ENCODE peak calls at places on chromosomes 7 and 10, in five cellular contexts. K is progenitor cell of endocrine pancreas, H is heart left ventricle, L is fibroblast of pulmonary artery, X is Peyer's patch. G is an unnamed sample.

GRCh38 chr7:149238051-149238450 is 1.4 kb upstream of the ZNF212 start:
- DNase-seq in X (no peak), L (no peak), H (no peak), K (no peak), G (no peak)

GRCh38 chr7:81721428-81721827 is 48.4 kb downstream of the HGF start:
- DNase-seq in L (peak), H (no peak), X (no peak), K (no peak), G (no peak)

GRCh38 chr7:8931906-8932646 is 498.7 kb downstream of the NXPH1 start:
- DNase-seq in L (no peak), K (no peak), X (no peak), H (no peak), G (no peak)

GRCh38 chr7:144830024-144830785 is 5.6 kb downstream of the TPK1 start:
- DNase-seq in X (no peak), K (no peak), H (no peak), L (no peak), G (no peak)

GRCh38 chr10:13707156-13707881 is 120.6 kb downstream of the PRPF18 start:
- DNase-seq in K (peak), L (peak), H (peak), X (no peak), G (peak)

GRCh38 chr7:27169658-27170493 is 4.2 kb downstream of the HOXA10 start:
- DNase-seq in X (no peak), K (no peak), H (no peak), L (no peak), G (no peak)

GRCh38 chr10:2893446-2893845 is 173.9 kb upstream of the PFKP start:
- DNase-seq in K (no peak), X (no peak), L (no peak), H (no peak), G (no peak)

GRCh38 chr7:152081088-152081487 is 55.6 kb downstream of the GALNT11 start:
- DNase-seq in X (no peak), K (no peak), H (no peak), L (no peak), G (no peak)

GRCh38 chr7:155983176-155983815 is 171.0 kb upstream of the SHH start:
- DNase-seq in K (no peak), H (no peak), L (no peak), X (no peak), G (no peak)

GRCh38 chr10:121639416-121639815 is 41.2 kb upstream of the FGFR2 start:
- DNase-seq in H (no peak), X (no peak), K (no peak), L (no peak), G (no peak)

GRCh38 chr7:53541467-53541866 is 506.0 kb downstream of the POM121L12 start:
- DNase-seq in L (no peak), K (no peak), H (no peak), X (no peak), G (no peak)

GRCh38 chr7:126768836-126769235 is 483.9 kb downstream of the GRM8 start:
- DNase-seq in H (no peak), K (no peak), L (no peak), X (no peak), G (no peak)

GRCh38 chr7:2488272-2488645 is 12.1 kb upstream of the GRIFIN start:
- DNase-seq in H (no peak), X (no peak), L (peak), K (no peak), G (no peak)

GRCh38 chr10:72171175-72171630 is 44.6 kb upstream of the ANAPC16 start:
- DNase-seq in L (peak), X (no peak), K (no peak), H (no peak), G (no peak)

GRCh38 chr10:102782698-102783540 is 39.2 kb downstream of the WBP1L start:
- DNase-seq in K (no peak), H (peak), L (peak), X (no peak), G (no peak)

GRCh38 chr7:133428876-133429275 is 176.0 kb downstream of the EXOC4 start:
- DNase-seq in H (no peak), L (no peak), K (no peak), X (no peak), G (no peak)

GRCh38 chr7:139828880-139829653 is at the start of gene TBXAS1:
- DNase-seq in L (peak), H (peak), X (peak), K (no peak), G (no peak)

GRCh38 chr7:157437519-157438061 is 100.8 kb downstream of the DNAJB6 start:
- DNase-seq in H (peak), L (no peak), K (no peak), X (no peak), G (no peak)

GRCh38 chr7:924541-925231 is 29.8 kb downstream of the ADAP1 start:
- DNase-seq in H (peak), K (no peak), L (no peak), X (peak), G (no peak)

GRCh38 chr7:114722562-114722961 is 199.3 kb upstream of the MDFIC start:
- DNase-seq in H (no peak), L (no peak), K (no peak), X (no peak), G (no peak)

GRCh38 chr7:115676080-115676479 is 354.5 kb downstream of the TFEC start:
- DNase-seq in L (peak), H (no peak), X (no peak), K (no peak), G (peak)

GRCh38 chr10:29608476-29609301 is 26.1 kb downstream of the SVIL start:
- DNase-seq in H (no peak), X (no peak), L (no peak), K (no peak), G (no peak)

GRCh38 chr7:42831051-42831952 is 80.6 kb downstream of the C7orf25 start:
- DNase-seq in H (peak), K (no peak), L (peak), X (no peak), G (peak)
- TF ChIP-seq CTCF in H (peak), K (peak), L (peak), X (no peak), G (no peak)

DNA sequence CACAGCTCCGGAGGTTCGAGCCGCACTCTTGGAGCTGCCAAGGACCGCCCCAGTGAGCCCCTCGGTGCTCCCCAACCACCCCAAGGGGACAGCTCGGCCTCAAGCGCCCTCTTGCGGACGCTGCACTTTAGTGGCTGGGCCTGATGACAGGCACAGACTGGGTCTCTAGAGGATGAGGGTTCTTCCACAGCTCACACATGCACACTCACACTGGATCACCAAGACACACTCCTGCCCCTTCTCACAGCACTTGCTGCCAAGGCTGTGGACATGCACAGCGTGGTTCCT is 2.1 kb downstream of the RET start:
- DNase-seq in X (no peak), K (peak), H (peak), L (peak), G (peak)
- TF ChIP-seq CTCF in X (no peak), K (peak), H (peak), L (peak), G (peak)

GRCh38 chr10:76811430-76811829 is 826.2 kb downstream of the KCNMA1 start:
- DNase-seq in L (no peak), H (no peak), X (no peak), K (no peak), G (no peak)
- TF ChIP-seq CTCF in L (no peak), H (no peak), X (no peak), K (no peak), G (no peak)

DNA sequence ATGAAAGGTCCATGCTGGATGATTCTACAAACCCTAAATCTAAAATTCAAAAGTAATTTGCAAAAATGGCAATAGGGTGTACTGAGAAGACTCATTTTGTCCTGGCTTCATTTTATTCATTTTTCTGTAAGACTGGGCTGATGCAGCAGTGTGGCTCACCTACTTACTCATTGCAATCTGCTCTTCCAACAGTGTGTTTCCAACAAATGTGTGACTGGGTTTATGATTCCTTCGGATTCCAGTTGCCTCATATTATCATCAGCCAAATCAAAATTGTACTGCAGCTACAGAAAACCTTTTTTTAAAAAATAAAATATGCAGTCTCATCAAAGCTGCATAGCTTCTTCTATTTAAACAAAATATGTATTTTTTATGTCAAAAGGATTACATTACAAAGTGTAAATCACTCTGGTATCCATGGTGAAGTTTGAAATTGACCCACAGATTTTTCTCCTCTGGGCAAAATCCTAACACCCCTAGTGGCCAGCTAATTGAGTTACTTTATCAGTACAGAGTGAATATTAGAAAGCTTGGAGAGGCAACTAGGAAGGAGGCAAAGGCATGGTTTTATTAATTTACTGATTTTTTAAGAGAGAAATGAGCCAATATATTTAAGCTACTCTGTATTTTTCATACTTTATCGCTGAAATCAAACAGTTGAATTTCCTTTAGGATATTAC is 390.3 kb downstream of the MAGI2 start:
- DNase-seq in H (no peak), X (no peak), L (no peak), K (no peak), G (no peak)
- TF ChIP-seq CTCF in H (no peak), X (no peak), L (peak), K (peak), G (peak)

GRCh38 chr10:34796133-34796532 is 19.0 kb downstream of the PARD3 start:
- DNase-seq in H (no peak), K (no peak), X (no peak), L (no peak), G (no peak)
- TF ChIP-seq CTCF in H (no peak), K (no peak), X (no peak), L (no peak), G (no peak)

DNA sequence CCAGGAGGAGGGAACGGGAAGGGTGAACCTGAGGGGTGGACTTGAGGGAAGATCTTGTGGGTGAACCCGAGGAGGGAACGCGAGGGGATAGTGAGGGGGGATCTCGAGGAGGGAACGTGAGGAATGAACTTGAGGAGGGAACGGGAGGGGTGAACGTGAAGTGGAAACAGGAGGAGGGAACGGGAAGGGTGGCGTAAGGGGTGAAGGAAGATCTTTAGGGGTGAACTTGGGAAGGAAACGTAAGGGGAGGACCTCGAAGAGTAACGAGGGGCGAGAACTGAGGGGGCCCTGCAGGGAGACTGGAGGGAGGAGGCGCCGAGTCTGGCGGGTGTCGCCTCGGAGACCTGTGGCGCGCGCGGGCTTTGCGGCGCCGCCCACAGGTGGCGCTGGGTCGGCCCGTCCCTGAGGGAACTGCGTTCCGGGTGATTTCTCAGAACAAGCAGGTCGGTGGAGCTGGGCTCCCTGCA is 677 bp downstream of the MYO3A start:
- DNase-seq in L (no peak), K (peak), X (no peak), H (no peak), G (peak)
- TF ChIP-seq CTCF in L (no peak), K (peak), X (no peak), H (no peak), G (peak)

GRCh38 chr7:146956853-146957252 is 840.3 kb downstream of the CNTNAP2 start:
- DNase-seq in H (no peak), L (no peak), K (no peak), X (no peak), G (no peak)

GRCh38 chr7:146961617-146962016 is 845.0 kb downstream of the CNTNAP2 start:
- DNase-seq in L (peak), X (no peak), H (peak), K (no peak), G (no peak)

GRCh38 chr7:146966274-146966673 is 849.7 kb downstream of the CNTNAP2 start:
- DNase-seq in X (no peak), L (no peak), H (no peak), K (no peak), G (no peak)

GRCh38 chr7:146956323-146956722 is 839.7 kb downstream of the CNTNAP2 start:
- DNase-seq in X (no peak), H (no peak), L (no peak), K (no peak), G (no peak)

DNA sequence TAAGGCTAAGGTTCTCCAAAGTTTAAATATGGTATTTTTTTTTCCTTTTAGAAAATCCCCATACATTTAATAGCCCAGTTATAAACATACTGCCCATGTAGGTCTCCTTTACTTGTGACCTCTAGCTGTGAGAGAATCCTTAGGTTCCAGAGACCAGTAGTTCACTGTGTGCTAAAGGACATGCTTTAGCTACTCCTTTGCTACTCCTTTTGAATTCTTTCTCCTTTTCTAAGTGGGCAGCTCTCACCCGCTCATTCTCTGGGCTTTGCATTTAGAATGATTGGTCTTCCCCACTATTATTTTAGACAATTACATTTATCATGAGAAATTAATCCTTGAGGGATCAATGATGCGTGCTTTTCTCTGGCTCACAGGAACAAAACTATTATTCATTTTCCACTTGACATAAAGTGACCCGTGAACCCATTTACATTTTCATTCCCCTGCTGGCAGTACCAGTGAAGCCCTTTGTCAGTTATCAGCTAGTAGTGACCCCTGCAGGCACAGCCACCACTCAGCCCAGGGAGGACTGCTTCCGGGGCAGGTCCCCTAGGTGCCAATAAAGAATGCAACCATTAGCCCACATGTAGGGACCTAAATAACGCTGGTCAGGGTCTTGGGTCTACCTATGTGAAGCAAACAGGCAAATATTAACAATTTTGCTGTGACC is 844.3 kb downstream of the CNTNAP2 start:
- DNase-seq in L (no peak), X (no peak), H (no peak), K (no peak), G (no peak)
- TF ChIP-seq CTCF in L (no peak), X (no peak), H (no peak), K (peak), G (no peak)

DNA sequence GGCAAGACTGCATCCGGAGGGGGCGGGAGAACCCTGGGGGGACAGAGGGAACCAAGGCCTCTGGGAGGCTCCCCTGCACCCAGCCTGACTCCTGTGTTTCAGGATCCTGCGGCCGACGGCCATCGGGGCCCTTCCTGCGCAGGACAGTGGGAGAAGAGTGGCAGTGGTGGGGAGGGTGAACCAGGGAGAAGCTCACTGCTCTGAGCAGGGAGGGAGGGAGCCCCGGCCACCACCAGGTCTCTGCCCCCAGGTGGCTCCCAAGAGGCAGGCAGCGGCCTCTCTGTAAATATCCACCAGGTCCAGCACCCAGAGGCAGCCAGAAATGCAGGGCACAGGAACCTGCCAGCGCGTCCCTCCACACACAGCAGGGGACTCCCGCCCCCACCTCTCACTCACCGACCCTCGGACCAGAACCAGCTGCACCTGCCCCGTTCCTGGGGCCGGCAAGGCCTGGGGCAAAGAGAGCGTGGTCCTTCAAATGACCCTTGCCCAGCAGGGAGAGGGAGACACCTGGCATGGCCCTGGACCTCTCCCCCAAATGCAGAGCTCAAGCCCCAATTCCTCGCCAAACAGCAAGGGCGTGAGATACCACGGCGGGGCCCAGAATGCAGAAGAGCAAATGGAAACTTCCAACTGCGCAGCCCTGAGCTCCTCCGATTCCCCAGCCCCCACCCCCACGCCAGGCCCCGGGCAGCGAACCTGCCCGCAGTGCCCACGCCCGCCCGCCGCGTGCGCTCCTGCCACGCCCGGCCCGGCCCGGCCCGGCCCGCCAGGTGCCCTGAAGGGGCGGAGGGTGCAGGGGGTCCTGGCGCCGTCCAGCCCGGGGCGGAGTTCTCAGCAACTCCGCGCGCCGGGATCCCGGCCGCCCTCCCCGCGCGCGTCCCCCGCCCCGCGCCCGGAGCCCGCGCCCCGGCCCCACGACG is 805 bp downstream of the RASGEF1A start:
- DNase-seq in X (peak), L (no peak), H (no peak), K (peak), G (no peak)
- TF ChIP-seq CTCF in X (no peak), L (peak), H (no peak), K (peak), G (no peak)

G was measured in endothelial cell.